ENCODE peak calls at places on chromosomes 4 and X, in eight cellular contexts. P is progenitor cell of endocrine pancreas, J is bronchial epithelial cell, Y is hepatocyte, M is GM13977, G is AG09309, I is fibroblast of the aortic adventitia, B is B cell. A is an unnamed sample.

GRCh38 chr4:158020734-158021346 is 152.0 kb downstream of the GASK1B start:
- DNase-seq in M (no peak), B (no peak), P (no peak), G (no peak), Y (peak; percentile 42), I (peak; percentile 97), J (peak; percentile 92), A (no peak)

GRCh38 chrX:17475820-17476219 is 100.8 kb downstream of the NHS start:
- DNase-seq in G (no peak), I (peak; percentile 27), Y (no peak), J (no peak), P (no peak), M (no peak), B (no peak), A (no peak)

GRCh38 chr4:142293536-142293935 is 552.6 kb downstream of the INPP4B start:
- DNase-seq in P (no peak), J (no peak), M (no peak), Y (no peak), G (no peak), I (peak; percentile 61), B (no peak), A (no peak)

GRCh38 chrX:103839404-103839803 is 7.3 kb upstream of the RAB9B start:
- DNase-seq in Y (no peak), P (no peak), I (no peak), B (no peak), G (no peak), M (no peak), J (no peak), A (no peak)

GRCh38 chr4:2745516-2745915 is 10.6 kb downstream of the TNIP2 start:
- DNase-seq in P (no peak), Y (no peak), G (no peak), B (no peak), M (no peak), I (no peak), J (no peak), A (no peak)

GRCh38 chr4:136805582-136805981 is 726.7 kb downstream of the PCDH18 start:
- DNase-seq in J (no peak), I (no peak), M (no peak), G (no peak), P (no peak), Y (no peak), B (no peak), A (no peak)

GRCh38 chrX:39491548-39492297 is 606.0 kb downstream of the BCOR start:
- DNase-seq in B (peak; percentile 64), J (no peak), P (no peak), I (no peak), G (no peak), M (peak; percentile 44), Y (peak; percentile 36), A (peak; percentile 41)

GRCh38 chrX:48458711-48459110 is 11.3 kb downstream of the SLC38A5 start:
- DNase-seq in B (no peak), P (no peak), Y (no peak), G (no peak), M (no peak), J (no peak), I (no peak), A (peak; percentile 6)

GRCh38 chrX:153701706-153702105 is 14.0 kb downstream of the SLC6A8 start:
- DNase-seq in G (no peak), J (no peak), I (no peak), B (no peak), M (no peak), P (no peak), Y (no peak), A (no peak)

GRCh38 chr4:19684079-19684478 is 567.6 kb upstream of the SLIT2 start:
- DNase-seq in Y (no peak), G (no peak), P (no peak), J (no peak), M (no peak), I (no peak), B (no peak), A (no peak)

GRCh38 chr4:100778431-100778830 is 260.6 kb upstream of the EMCN start:
- DNase-seq in B (no peak), J (no peak), P (no peak), I (peak; percentile 7), M (no peak), G (no peak), Y (no peak), A (no peak)

GRCh38 chr4:48546336-48546735 is 56.3 kb downstream of the ZAR1 start:
- DNase-seq in B (no peak), G (peak; percentile 24), P (no peak), Y (peak; percentile 44), I (peak; percentile 60), J (peak; percentile 21), M (no peak), A (no peak)

GRCh38 chrX:133414399-133415275 is 652 bp downstream of the GPC4 start:
- DNase-seq in B (no peak), J (no peak), Y (peak; percentile 31), I (no peak), M (no peak), G (no peak), P (peak; percentile 31), A (peak; percentile 20)

GRCh38 chrX:131816551-131817136 is 206.5 kb upstream of the STK26 start:
- DNase-seq in M (peak; percentile 52), Y (no peak), P (no peak), G (peak; percentile 71), B (peak; percentile 88), I (peak; percentile 91), J (no peak), A (peak; percentile 39)
- TF ChIP-seq CTCF in M (peak; percentile 68), Y (no peak), P (no peak), G (peak; percentile 54), B (peak; percentile 63), I (peak; percentile 42), J (no peak), A (peak; percentile 20)

GRCh38 chr4:141133146-141134006 is at the start of gene RNF150:
- DNase-seq in P (peak; percentile 81), I (peak; percentile 81), M (peak; percentile 80), G (peak; percentile 83), J (peak; percentile 68), Y (peak; percentile 92), B (peak; percentile 48), A (peak; percentile 73)

GRCh38 chr4:141132689-141133145 is 552 bp downstream of the RNF150 start:
- DNase-seq in J (no peak), I (peak; percentile 8), M (peak; percentile 56), B (no peak), G (no peak), Y (peak; percentile 67), P (peak; percentile 44), A (peak; percentile 53)

GRCh38 chr4:141134051-141134450 is 782 bp upstream of the RNF150 start:
- DNase-seq in I (no peak), M (no peak), J (no peak), Y (peak; percentile 12), P (no peak), B (no peak), G (no peak), A (no peak)

GRCh38 chr4:141131738-141132688 is 1.3 kb downstream of the RNF150 start:
- DNase-seq in Y (peak; percentile 31), B (no peak), M (no peak), J (no peak), P (peak; percentile 30), I (peak; percentile 6), G (no peak), A (peak; percentile 9)

DNA sequence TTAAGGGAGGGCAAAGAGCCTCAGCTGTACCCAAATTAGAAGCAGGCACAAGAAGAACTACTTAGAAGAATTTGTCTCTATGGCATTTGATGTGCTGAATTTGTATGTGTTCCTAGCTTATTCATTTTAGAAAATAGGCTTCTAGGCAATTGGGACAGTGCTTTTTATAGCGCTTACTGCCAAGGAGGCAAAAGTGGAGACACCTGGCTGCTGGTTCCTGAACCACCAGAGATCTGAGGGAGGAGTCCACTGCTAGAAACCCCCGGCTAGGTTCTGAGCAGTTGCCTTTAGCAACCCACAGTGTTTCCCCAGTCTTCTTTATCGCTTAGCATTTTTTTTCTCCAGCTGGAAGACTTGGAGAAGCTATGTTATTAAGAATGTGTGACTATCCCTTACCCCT is 1.3 kb upstream of the RNF150 start:
- DNase-seq in B (no peak), Y (no peak), P (no peak), I (no peak), M (no peak), J (no peak), G (no peak), A (no peak)
- TF ChIP-seq CTCF in B (no peak), Y (no peak), P (no peak), I (no peak), M (no peak), J (no peak), G (no peak), A (no peak)

DNA sequence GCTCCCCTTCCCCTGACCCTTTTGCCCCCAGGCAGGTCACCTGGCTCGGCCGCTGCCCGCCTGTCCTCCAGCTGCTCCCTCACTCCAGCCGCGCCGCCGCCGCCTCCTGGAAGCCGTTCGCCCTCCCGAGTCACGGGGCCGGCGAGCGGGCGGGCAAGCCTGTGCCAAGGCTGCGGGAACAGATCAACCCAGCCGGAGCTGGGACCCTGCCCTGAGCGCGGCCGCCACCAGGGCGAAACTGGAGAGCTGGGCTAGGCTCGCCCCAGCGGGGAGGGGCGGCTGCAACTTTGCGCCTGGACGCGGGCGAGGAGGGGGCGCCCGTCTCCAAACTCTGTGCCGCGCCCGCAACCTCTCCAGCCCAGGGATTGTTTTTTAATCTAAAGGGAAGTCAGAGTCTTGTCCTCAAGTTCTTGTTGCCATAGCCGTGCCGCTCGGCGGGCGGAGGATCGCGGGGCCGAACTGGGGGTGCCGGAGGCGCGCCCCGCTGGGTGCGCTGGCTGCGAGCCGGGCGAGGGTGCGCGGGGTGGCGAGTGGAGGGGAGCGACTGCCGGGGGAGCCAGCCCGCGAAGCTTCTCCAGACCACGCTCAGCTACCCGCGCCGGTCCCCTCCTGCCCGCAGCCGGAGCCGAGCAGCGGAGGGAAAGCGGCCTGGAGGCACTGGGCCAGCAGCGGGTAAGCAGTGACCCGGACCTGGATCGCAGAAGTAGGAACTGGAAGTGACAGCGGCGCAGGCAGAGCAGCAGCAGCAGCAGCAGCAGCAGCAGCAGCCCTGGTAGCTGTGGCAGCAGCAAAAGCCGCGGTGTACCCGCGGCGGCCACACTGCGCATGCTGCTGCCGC is 13.4 kb downstream of the ARHGEF6 start:
- DNase-seq in I (peak; percentile 39), B (peak; percentile 59), J (no peak), M (peak; percentile 70), Y (peak; percentile 57), P (peak; percentile 39), G (no peak), A (peak; percentile 68)
- TF ChIP-seq CTCF in I (peak; percentile 18), B (peak; percentile 28), J (peak; percentile 16), M (peak; percentile 37), Y (no peak), P (peak; percentile 34), G (peak; percentile 8), A (peak; percentile 31)

GRCh38 chrX:1824855-1825254 is 210.0 kb downstream of the ASMT start:
- DNase-seq in G (no peak), Y (no peak), J (no peak), B (no peak), P (no peak), I (no peak), M (no peak), A (no peak)
- TF ChIP-seq CTCF in G (no peak), Y (no peak), J (no peak), B (no peak), P (no peak), I (no peak), M (no peak), A (no peak)

DNA sequence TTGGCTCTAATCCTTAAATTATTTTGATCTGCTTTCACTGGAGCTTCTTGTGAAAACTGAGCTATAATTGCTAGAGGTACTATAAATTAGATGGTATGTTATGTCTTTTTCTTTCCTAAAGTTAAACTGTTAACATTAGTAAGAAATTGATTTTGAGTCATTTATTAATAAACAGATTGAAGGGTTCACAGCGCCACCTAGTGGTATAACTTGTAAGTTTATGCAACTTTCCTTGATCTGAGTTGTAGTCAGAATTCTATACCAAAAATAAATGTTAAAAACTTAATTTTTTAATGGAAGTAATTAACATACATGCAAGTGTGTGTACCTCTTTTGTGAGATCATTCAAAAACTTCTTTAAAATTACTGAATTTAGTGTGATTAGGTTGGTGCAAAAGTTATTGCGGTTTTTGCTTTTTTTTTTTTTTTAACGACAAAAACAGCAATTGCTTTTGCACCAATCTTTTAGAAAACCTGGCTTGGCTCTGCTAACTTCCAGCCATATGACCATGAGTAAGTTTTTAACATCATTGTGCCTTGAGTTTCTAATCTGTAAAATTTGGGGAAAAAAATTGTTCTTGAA is 151.5 kb downstream of the CENPC start:
- DNase-seq in J (peak; percentile 41), M (peak; percentile 41), G (peak; percentile 7), I (peak; percentile 73), Y (peak; percentile 64), B (no peak), P (no peak), A (peak; percentile 16)
- TF ChIP-seq CTCF in J (peak; percentile 27), M (peak; percentile 63), G (peak; percentile 31), I (peak; percentile 54), Y (peak; percentile 88), B (peak; percentile 94), P (peak; percentile 94), A (peak; percentile 40)